ENCODE peak calls at places on chromosomes 13 and 19, in six cellular contexts. D is GM12865, T is endothelial cell, Q is WTC11, B is Caco-2, C is breast epithelium. L is an unnamed sample.

GRCh38 chr13:31485651-31486051 is 253.7 kb upstream of the RXFP2 start:
- DNase-seq in D (no peak), T (no peak), Q (no peak), B (peak; percentile 35), C (no peak), L (no peak)

GRCh38 chr13:42883771-42884170 is 102.4 kb downstream of the FAM216B start:
- DNase-seq in D (peak; percentile 12), T (no peak), Q (no peak), B (peak; percentile 43), C (no peak), L (no peak)

GRCh38 chr13:48542581-48543341 is 9.9 kb upstream of the RCBTB2 start:
- DNase-seq in D (no peak), T (peak; percentile 39), Q (peak; percentile 41), B (no peak), C (no peak), L (no peak)

GRCh38 chr13:47898080-47898479 is 103.0 kb downstream of the SUCLA2 start:
- DNase-seq in D (no peak), T (no peak), Q (no peak), B (no peak), C (no peak), L (no peak)

GRCh38 chr13:24159921-24160324 is 597 bp upstream of the SPATA13 start:
- DNase-seq in D (no peak), T (peak; percentile 18), Q (no peak), B (no peak), C (no peak), L (no peak)

GRCh38 chr19:45217957-45218334 is 27.3 kb downstream of the EXOC3L2 start:
- DNase-seq in D (no peak), T (no peak), Q (no peak), B (no peak), C (no peak), L (no peak)

GRCh38 chr13:99980201-99981114 is 1.1 kb upstream of the ZIC2 start:
- DNase-seq in D (peak; percentile 79), T (peak; percentile 76), Q (peak; percentile 87), B (peak; percentile 80), C (no peak), L (peak; percentile 39)

GRCh38 chr19:19911150-19911549 is 10.4 kb downstream of the ZNF93 start:
- DNase-seq in D (no peak), T (no peak), Q (no peak), B (no peak), C (no peak), L (no peak)

GRCh38 chr13:113825851-113826250 is 38.0 kb downstream of the GAS6 start:
- DNase-seq in D (no peak), T (no peak), Q (no peak), B (no peak), C (no peak), L (no peak)

GRCh38 chr19:3798137-3798536 is 12.0 kb upstream of the MATK start:
- DNase-seq in D (no peak), T (no peak), Q (no peak), B (no peak), C (no peak), L (no peak)

GRCh38 chr13:75946746-75947397 is 310.7 kb downstream of the LMO7 start:
- DNase-seq in D (no peak), T (no peak), Q (no peak), B (no peak), C (no peak), L (no peak)

GRCh38 chr19:16509141-16510061 is 13.2 kb downstream of the C19orf44 start:
- DNase-seq in D (no peak), T (no peak), Q (no peak), B (no peak), C (no peak), L (no peak)

GRCh38 chr19:11200015-11200574 is 2.8 kb upstream of the KANK2 start:
- DNase-seq in D (no peak), T (no peak), Q (no peak), B (no peak), C (no peak), L (no peak)

GRCh38 chr13:74153316-74153715 is 19.1 kb upstream of the KLF12 start:
- DNase-seq in D (no peak), T (no peak), Q (no peak), B (no peak), C (no peak), L (no peak)

GRCh38 chr19:56097776-56098175 is 23.3 kb downstream of the ZNF787 start:
- DNase-seq in D (no peak), T (no peak), Q (no peak), B (no peak), C (no peak), L (no peak)

GRCh38 chr13:66716502-66716901 is 513.6 kb downstream of the PCDH9 start:
- DNase-seq in D (no peak), T (no peak), Q (no peak), B (no peak), C (no peak), L (no peak)

GRCh38 chr13:66714795-66715194 is 515.3 kb downstream of the PCDH9 start:
- DNase-seq in D (no peak), T (no peak), Q (no peak), B (no peak), C (no peak), L (no peak)
- TF ChIP-seq CTCF in D (no peak), T (no peak), Q (no peak), B (peak; percentile 12), C (no peak), L (peak; percentile 7)

GRCh38 chr13:110089100-110089499 is 217.9 kb downstream of the COL4A1 start:
- DNase-seq in D (no peak), T (no peak), Q (no peak), B (no peak), C (no peak), L (no peak)

GRCh38 chr13:110092869-110093268 is 214.1 kb downstream of the COL4A1 start:
- DNase-seq in D (no peak), T (no peak), Q (no peak), B (no peak), C (no peak), L (no peak)

DNA sequence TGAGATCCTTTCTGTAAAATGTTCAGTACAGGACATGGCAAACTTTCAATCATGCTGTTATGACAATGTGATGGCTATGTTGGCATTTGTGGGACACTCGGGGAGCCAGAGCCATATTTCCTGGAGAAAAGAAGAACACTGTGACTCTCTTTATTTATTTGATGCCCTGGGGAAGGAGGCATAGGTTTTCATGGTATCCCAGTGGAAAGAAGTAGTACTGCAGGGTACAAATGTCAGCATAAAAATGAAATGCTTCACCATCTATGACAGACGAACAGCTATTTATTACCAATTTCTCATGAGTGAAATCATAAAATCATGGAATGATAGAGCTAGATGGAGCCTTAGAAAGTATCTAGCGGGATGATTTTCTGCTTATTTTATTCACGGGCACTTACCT is 217.1 kb downstream of the COL4A1 start:
- DNase-seq in D (no peak), T (no peak), Q (no peak), B (no peak), C (no peak), L (no peak)
- TF ChIP-seq CTCF in D (peak; percentile 37), T (peak; percentile 70), Q (peak; percentile 17), B (peak; percentile 31), C (no peak), L (no peak)

GRCh38 chr19:7533925-7534480 is 1.5 kb upstream of the PNPLA6 start:
- DNase-seq in D (peak; percentile 93), T (peak; percentile 69), Q (peak; percentile 83), B (peak; percentile 76), C (peak; percentile 85), L (peak; percentile 94)

GRCh38 chr19:7534531-7534980 is 961 bp upstream of the PNPLA6 start:
- DNase-seq in D (peak; percentile 44), T (peak; percentile 59), Q (peak; percentile 74), B (peak; percentile 65), C (no peak), L (no peak)

GRCh38 chr19:7535993-7536685 is 622 bp downstream of the PNPLA6 start:
- DNase-seq in D (no peak), T (no peak), Q (no peak), B (no peak), C (no peak), L (no peak)

GRCh38 chr19:7533281-7533819 is 2.2 kb upstream of the PNPLA6 start:
- DNase-seq in D (no peak), T (no peak), Q (peak; percentile 66), B (no peak), C (no peak), L (no peak)

DNA sequence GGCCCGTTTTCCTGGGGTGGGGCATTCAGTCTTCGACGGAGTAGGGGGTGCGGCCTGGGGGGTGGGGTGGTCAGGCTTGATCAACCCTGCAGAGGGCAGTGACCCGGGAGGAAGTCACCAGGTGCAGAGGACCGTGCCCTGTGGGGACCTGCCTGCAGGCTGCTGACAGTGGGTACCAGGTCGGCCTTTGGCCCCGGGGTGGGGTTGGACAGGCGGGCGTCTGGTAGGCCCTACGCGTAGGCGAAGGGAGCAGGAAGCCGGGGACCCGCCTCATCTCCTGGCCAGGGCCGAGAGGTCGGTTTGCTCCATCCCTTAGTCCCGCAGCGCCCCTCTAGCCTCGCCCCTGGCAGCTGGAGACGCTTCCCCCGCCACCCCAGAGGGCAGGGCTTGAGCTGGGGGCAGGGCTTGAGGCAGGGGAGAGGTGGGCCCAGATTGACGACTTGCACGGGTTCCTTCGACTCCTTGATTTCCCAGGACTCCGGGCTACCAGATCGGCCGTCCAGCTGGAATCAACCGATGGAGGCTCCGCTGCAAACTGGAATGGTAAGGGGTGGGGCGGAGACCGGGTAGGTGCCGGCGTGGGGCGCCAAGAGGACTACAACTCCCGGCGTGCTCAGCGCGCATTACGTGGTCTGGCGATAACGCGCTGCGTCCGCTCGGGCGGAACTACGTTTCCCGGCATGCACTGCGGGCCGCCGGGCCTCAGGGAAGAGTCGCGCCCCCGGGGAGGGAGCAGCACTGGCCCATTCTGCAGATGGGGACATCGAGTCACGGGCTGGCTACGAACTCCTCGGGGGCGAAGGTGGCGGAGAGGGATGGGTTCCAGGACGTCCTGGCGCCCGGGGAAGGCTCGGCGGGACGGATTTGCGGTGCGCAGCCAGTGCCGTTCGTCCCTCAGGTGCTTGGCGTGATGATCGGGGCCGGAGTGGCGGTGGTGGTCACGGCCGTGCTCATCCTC is at the start of gene PNPLA6:
- DNase-seq in D (peak; percentile 95), T (peak; percentile 96), Q (peak; percentile 96), B (peak; percentile 93), C (peak; percentile 95), L (peak; percentile 95)
- TF ChIP-seq CTCF in D (no peak), T (no peak), Q (no peak), B (no peak), C (no peak), L (no peak)

GRCh38 chr19:33399745-33400681 is 26.5 kb downstream of the CEBPG start:
- DNase-seq in D (no peak), T (no peak), Q (peak; percentile 21), B (no peak), C (peak; percentile 34), L (no peak)
- TF ChIP-seq CTCF in D (no peak), T (no peak), Q (no peak), B (no peak), C (no peak), L (no peak)

L was measured in D721Med.